ENCODE peak calls at places on chromosomes 5 and 9, in nine cellular contexts. S, A, V, G, J, P, R, D and O are unnamed samples.

GRCh38 chr5:33684760-33685159 is 207.0 kb downstream of the ADAMTS12 start:
- DNase-seq in P (no peak), D (no peak), G (no peak), J (no peak), S (no peak), R (no peak), V (no peak), A (no peak), O (no peak)

GRCh38 chr9:89477811-89478583 is 19.9 kb downstream of the SEMA4D start:
- DNase-seq in S (no peak), P (no peak), A (peak), R (peak), G (no peak), D (no peak), V (no peak), J (peak), O (peak)

GRCh38 chr5:57650360-57651069 is 167.9 kb upstream of the ACTBL2 start:
- DNase-seq in R (peak), P (no peak), A (no peak), D (no peak), V (peak), G (peak), S (peak), J (peak), O (peak)

GRCh38 chr9:29865764-29866313 is 2292.6 kb upstream of the C9orf72 start:
- DNase-seq in R (no peak), A (no peak), D (no peak), V (no peak), J (no peak), S (no peak), G (no peak), P (no peak), O (no peak)

GRCh38 chr5:122262107-122262506 is 49.9 kb upstream of the SNCAIP start:
- DNase-seq in P (no peak), A (no peak), J (no peak), R (peak), V (no peak), G (no peak), D (no peak), S (no peak), O (no peak)

GRCh38 chr9:89841456-89841855 is 236.6 kb downstream of the GADD45G start:
- DNase-seq in J (no peak), G (no peak), V (no peak), A (no peak), P (no peak), R (no peak), D (no peak), S (no peak), O (no peak)

GRCh38 chr5:77145666-77146065 is 58.6 kb upstream of the ZBED3 start:
- DNase-seq in J (no peak), D (no peak), R (no peak), G (no peak), V (no peak), P (no peak), S (no peak), A (no peak), O (peak)

GRCh38 chr9:68798408-68798807 is 93.4 kb downstream of the PIP5K1B start:
- DNase-seq in P (no peak), R (no peak), J (no peak), G (no peak), D (no peak), A (no peak), V (no peak), S (no peak), O (no peak)

GRCh38 chr5:8650197-8650596 is 781.2 kb downstream of the MTRR start:
- DNase-seq in V (no peak), S (no peak), G (no peak), P (peak), D (no peak), R (no peak), J (no peak), A (no peak), O (no peak)

GRCh38 chr5:178453224-178453623 is 137.0 kb downstream of the COL23A1 start:
- DNase-seq in J (peak), G (no peak), P (no peak), V (no peak), R (no peak), A (no peak), S (no peak), D (no peak), O (no peak)

GRCh38 chr5:56003179-56003578 is 8.4 kb upstream of the IL6ST start:
- DNase-seq in D (no peak), V (no peak), S (peak), R (no peak), A (no peak), P (no peak), J (no peak), G (no peak), O (no peak)

GRCh38 chr5:75412111-75412990 is 75.3 kb downstream of the HMGCR start:
- DNase-seq in J (no peak), R (peak), P (no peak), V (no peak), D (no peak), A (no peak), G (no peak), S (no peak), O (no peak)

GRCh38 chr5:180338001-180338707 is 15.0 kb downstream of the GFPT2 start:
- DNase-seq in J (no peak), A (no peak), P (no peak), R (no peak), D (no peak), V (no peak), S (no peak), G (no peak), O (no peak)

GRCh38 chr5:152237531-152237930 is 167.5 kb downstream of the NMUR2 start:
- DNase-seq in P (no peak), V (no peak), D (no peak), S (no peak), G (no peak), R (no peak), A (no peak), J (no peak), O (no peak)

GRCh38 chr9:114830546-114830945 is 24.7 kb upstream of the TNFSF15 start:
- DNase-seq in V (no peak), J (no peak), G (no peak), P (peak), D (no peak), S (no peak), R (no peak), A (no peak), O (no peak)

GRCh38 chr5:89098199-89098756 is 215.3 kb upstream of the MEF2C start:
- DNase-seq in J (no peak), P (no peak), R (no peak), A (no peak), D (no peak), G (no peak), S (no peak), V (no peak), O (no peak)

GRCh38 chr9:83441390-83441789 is 96.8 kb downstream of the FRMD3 start:
- DNase-seq in P (no peak), S (no peak), J (no peak), A (no peak), V (no peak), R (peak), G (no peak), D (peak), O (no peak)

GRCh38 chr5:160926428-160926827 is 74.4 kb upstream of the ATP10B start:
- DNase-seq in J (no peak), D (peak), A (no peak), R (no peak), V (no peak), S (no peak), P (peak), G (no peak), O (no peak)

GRCh38 chr5:135827965-135828792 is 6.3 kb upstream of the SLC25A48 start:
- DNase-seq in A (no peak), R (no peak), D (no peak), V (no peak), S (no peak), J (no peak), P (no peak), G (no peak), O (no peak)

GRCh38 chr9:137611623-137612609 is 6.4 kb downstream of the ARRDC1 start:
- DNase-seq in P (peak), J (peak), G (no peak), S (peak), R (peak), V (no peak), A (no peak), D (no peak), O (no peak)

GRCh38 chr5:110899566-110900412 is 161.0 kb downstream of the SLC25A46 start:
- DNase-seq in P (no peak), J (no peak), S (no peak), A (no peak), R (peak), D (no peak), V (no peak), G (no peak), O (no peak)